ENCODE peak calls at places on chromosome 6, in five cellular contexts. One of them, this sample, is unnamed.

GRCh38 chr6:132664309-132665034 is 5.5 kb upstream of the TAAR1 start:
- DNase-seq in uterus: no peak
- DNase-seq in tibial nerve: no peak
- DNase-seq in retinal pigment epithelial cell: no peak
- DNase-seq in psoas muscle: no peak
- DNase-seq in this sample: no peak

GRCh38 chr6:21609881-21610329 is 16.4 kb downstream of the SOX4 start:
- DNase-seq in tibial nerve: no peak
- DNase-seq in psoas muscle: no peak
- DNase-seq in retinal pigment epithelial cell: no peak
- DNase-seq in uterus: no peak
- DNase-seq in this sample: no peak

GRCh38 chr6:168890306-168890995 is 363.2 kb downstream of the THBS2 start:
- DNase-seq in tibial nerve: no peak
- DNase-seq in psoas muscle: no peak
- DNase-seq in uterus: no peak
- DNase-seq in retinal pigment epithelial cell: no peak
- DNase-seq in this sample: no peak

GRCh38 chr6:156718647-156719394 is 58.4 kb upstream of the ARID1B start:
- DNase-seq in tibial nerve: no peak
- DNase-seq in retinal pigment epithelial cell: peak
- DNase-seq in psoas muscle: peak
- DNase-seq in uterus: peak
- DNase-seq in this sample: no peak

GRCh38 chr6:125232466-125232865 is 69.3 kb downstream of the HDDC2 start:
- DNase-seq in retinal pigment epithelial cell: no peak
- DNase-seq in uterus: no peak
- DNase-seq in psoas muscle: no peak
- DNase-seq in tibial nerve: no peak
- DNase-seq in this sample: no peak

GRCh38 chr6:15368186-15368585 is 122.3 kb downstream of the JARID2 start:
- DNase-seq in uterus: no peak
- DNase-seq in tibial nerve: no peak
- DNase-seq in psoas muscle: no peak
- DNase-seq in retinal pigment epithelial cell: no peak
- DNase-seq in this sample: no peak

GRCh38 chr6:156912431-156912830 is 135.3 kb downstream of the ARID1B start:
- DNase-seq in uterus: no peak
- DNase-seq in tibial nerve: no peak
- DNase-seq in psoas muscle: no peak
- DNase-seq in retinal pigment epithelial cell: no peak
- DNase-seq in this sample: no peak

GRCh38 chr6:119351005-119351394 is 1.4 kb upstream of the MAN1A1 start:
- DNase-seq in retinal pigment epithelial cell: peak
- DNase-seq in tibial nerve: no peak
- DNase-seq in psoas muscle: no peak
- DNase-seq in uterus: no peak
- DNase-seq in this sample: no peak

GRCh38 chr6:136015531-136015930 is 164.0 kb downstream of the PDE7B start:
- DNase-seq in tibial nerve: no peak
- DNase-seq in psoas muscle: no peak
- DNase-seq in retinal pigment epithelial cell: no peak
- DNase-seq in uterus: no peak
- DNase-seq in this sample: no peak

GRCh38 chr6:3309391-3310050 is 50.8 kb downstream of the PSMG4 start:
- DNase-seq in psoas muscle: no peak
- DNase-seq in uterus: no peak
- DNase-seq in retinal pigment epithelial cell: no peak
- DNase-seq in tibial nerve: no peak
- DNase-seq in this sample: no peak

GRCh38 chr6:39188577-39188976 is 40.7 kb downstream of the KCNK5 start:
- DNase-seq in retinal pigment epithelial cell: no peak
- DNase-seq in psoas muscle: no peak
- DNase-seq in uterus: no peak
- DNase-seq in tibial nerve: no peak
- DNase-seq in this sample: no peak

GRCh38 chr6:12718025-12718424 is 1.5 kb downstream of the PHACTR1 start:
- DNase-seq in psoas muscle: no peak
- DNase-seq in retinal pigment epithelial cell: peak
- DNase-seq in uterus: no peak
- DNase-seq in tibial nerve: no peak
- DNase-seq in this sample: no peak

GRCh38 chr6:35300848-35301247 is 3.2 kb downstream of the DEF6 start:
- DNase-seq in uterus: no peak
- DNase-seq in psoas muscle: no peak
- DNase-seq in retinal pigment epithelial cell: no peak
- DNase-seq in tibial nerve: no peak
- DNase-seq in this sample: no peak

GRCh38 chr6:38095054-38095453 is 275.5 kb downstream of the ZFAND3 start:
- DNase-seq in tibial nerve: no peak
- DNase-seq in uterus: no peak
- DNase-seq in retinal pigment epithelial cell: peak
- DNase-seq in psoas muscle: no peak
- DNase-seq in this sample: no peak

GRCh38 chr6:153024401-153025017 is 22.0 kb upstream of the MTRF1L start:
- DNase-seq in uterus: peak
- DNase-seq in psoas muscle: no peak
- DNase-seq in retinal pigment epithelial cell: no peak
- DNase-seq in tibial nerve: no peak
- DNase-seq in this sample: no peak

GRCh38 chr6:118764766-118765165 is 113.4 kb upstream of the CEP85L start:
- DNase-seq in retinal pigment epithelial cell: no peak
- DNase-seq in tibial nerve: no peak
- DNase-seq in uterus: no peak
- DNase-seq in psoas muscle: no peak
- DNase-seq in this sample: no peak

GRCh38 chr6:150025201-150025917 is at the start of gene RAET1L:
- DNase-seq in retinal pigment epithelial cell: no peak
- DNase-seq in psoas muscle: peak
- DNase-seq in uterus: peak
- DNase-seq in tibial nerve: no peak
- DNase-seq in this sample: no peak

GRCh38 chr6:170404697-170405096 is 98.1 kb downstream of the FAM120B start:
- DNase-seq in tibial nerve: no peak
- DNase-seq in psoas muscle: no peak
- DNase-seq in retinal pigment epithelial cell: no peak
- DNase-seq in uterus: no peak
- DNase-seq in this sample: no peak

GRCh38 chr6:112470396-112470795 is 123.3 kb downstream of the RFPL4B start:
- DNase-seq in retinal pigment epithelial cell: no peak
- DNase-seq in psoas muscle: no peak
- DNase-seq in uterus: no peak
- DNase-seq in tibial nerve: no peak
- DNase-seq in this sample: no peak

GRCh38 chr6:132867055-132867454 is 52.7 kb downstream of the RPS12 start:
- DNase-seq in tibial nerve: no peak
- DNase-seq in retinal pigment epithelial cell: peak
- DNase-seq in psoas muscle: no peak
- DNase-seq in uterus: no peak
- DNase-seq in this sample: no peak

GRCh38 chr6:132742495-132742894 is 15.2 kb downstream of the VNN2 start:
- DNase-seq in retinal pigment epithelial cell: no peak
- DNase-seq in uterus: no peak
- DNase-seq in tibial nerve: no peak
- DNase-seq in psoas muscle: no peak
- DNase-seq in this sample: no peak

GRCh38 chr6:107571354-107571753 is 81.4 kb downstream of the SOBP start:
- DNase-seq in tibial nerve: no peak
- DNase-seq in retinal pigment epithelial cell: no peak
- DNase-seq in psoas muscle: no peak
- DNase-seq in uterus: no peak
- DNase-seq in this sample: no peak

GRCh38 chr6:72825265-72825918 is 203.5 kb downstream of the KCNQ5 start:
- DNase-seq in tibial nerve: no peak
- DNase-seq in psoas muscle: no peak
- DNase-seq in uterus: no peak
- DNase-seq in retinal pigment epithelial cell: peak
- DNase-seq in this sample: no peak

GRCh38 chr6:2073476-2073875 is 171.9 kb downstream of the GMDS start:
- DNase-seq in retinal pigment epithelial cell: no peak
- DNase-seq in psoas muscle: no peak
- DNase-seq in tibial nerve: no peak
- DNase-seq in uterus: no peak
- DNase-seq in this sample: no peak

GRCh38 chr6:13624871-13625288 is 9.7 kb downstream of the NOL7 start:
- DNase-seq in tibial nerve: no peak
- DNase-seq in psoas muscle: no peak
- DNase-seq in uterus: no peak
- DNase-seq in retinal pigment epithelial cell: peak
- DNase-seq in this sample: no peak

GRCh38 chr6:144248470-144249301 is 36.4 kb upstream of the UTRN start:
- DNase-seq in uterus: no peak
- DNase-seq in tibial nerve: no peak
- DNase-seq in psoas muscle: no peak
- DNase-seq in retinal pigment epithelial cell: no peak
- DNase-seq in this sample: no peak

GRCh38 chr6:7232351-7232750 is 80.6 kb downstream of the SSR1 start:
- DNase-seq in psoas muscle: no peak
- DNase-seq in tibial nerve: no peak
- DNase-seq in uterus: no peak
- DNase-seq in retinal pigment epithelial cell: no peak
- DNase-seq in this sample: no peak

GRCh38 chr6:123329337-123329736 is 307.4 kb downstream of the TRDN start:
- DNase-seq in tibial nerve: no peak
- DNase-seq in retinal pigment epithelial cell: no peak
- DNase-seq in psoas muscle: no peak
- DNase-seq in uterus: no peak
- DNase-seq in this sample: no peak

GRCh38 chr6:110814488-110815259 is 595 bp downstream of the CDK19 start:
- DNase-seq in retinal pigment epithelial cell: no peak
- DNase-seq in uterus: peak
- DNase-seq in psoas muscle: peak
- DNase-seq in tibial nerve: peak
- DNase-seq in this sample: no peak

GRCh38 chr6:100454571-100455229 is 10.0 kb downstream of the SIM1 start:
- DNase-seq in retinal pigment epithelial cell: no peak
- DNase-seq in uterus: no peak
- DNase-seq in psoas muscle: no peak
- DNase-seq in tibial nerve: no peak
- DNase-seq in this sample: no peak

DNA sequence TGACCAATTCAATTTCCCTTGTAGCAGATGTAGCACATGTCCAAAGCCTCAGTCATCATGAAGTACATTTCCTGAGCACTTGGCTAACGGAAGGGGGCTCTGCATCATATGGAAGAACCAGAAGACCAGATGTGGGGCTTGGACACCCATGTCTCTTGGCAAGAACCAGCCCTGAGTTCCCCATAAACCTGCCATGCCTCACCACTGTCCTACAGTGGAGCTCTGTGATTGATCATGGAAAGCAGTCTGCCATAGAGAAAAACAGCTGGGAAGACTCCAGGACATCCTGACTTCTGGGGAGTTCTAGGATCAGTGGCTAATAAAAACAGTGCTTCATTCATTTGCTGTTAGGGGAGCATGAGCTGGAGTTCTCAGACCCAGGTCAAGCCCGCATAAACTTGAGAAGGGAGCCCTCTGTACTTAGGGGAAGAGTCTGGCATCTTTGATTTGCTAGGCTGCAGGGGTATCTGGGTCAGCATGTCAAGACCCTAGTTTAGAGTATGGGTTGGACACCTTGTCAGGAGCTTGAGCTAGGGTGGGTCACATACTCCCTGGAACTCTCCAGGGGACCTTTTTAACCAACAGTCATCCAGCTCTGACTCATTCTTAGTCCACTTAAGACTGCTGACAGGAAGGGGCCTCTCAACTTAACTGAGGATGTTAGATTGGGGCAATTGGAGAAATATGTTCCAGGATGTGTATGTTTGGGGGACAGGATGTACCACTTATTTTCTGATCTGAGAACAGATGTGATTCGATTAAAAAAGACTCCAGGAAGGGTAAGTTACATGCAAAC is 26.3 kb upstream of the TRAM2 start:
- DNase-seq in retinal pigment epithelial cell: no peak
- DNase-seq in uterus: no peak
- DNase-seq in psoas muscle: no peak
- DNase-seq in tibial nerve: no peak
- DNase-seq in this sample: no peak
- TF ChIP-seq CTCF in retinal pigment epithelial cell: no peak
- TF ChIP-seq CTCF in uterus: no peak
- TF ChIP-seq CTCF in psoas muscle: no peak
- TF ChIP-seq CTCF in tibial nerve: no peak
- TF ChIP-seq CTCF in this sample: no peak

GRCh38 chr6:126643352-126643751 is 303.4 kb downstream of the CENPW start:
- DNase-seq in tibial nerve: no peak
- DNase-seq in uterus: no peak
- DNase-seq in retinal pigment epithelial cell: no peak
- DNase-seq in psoas muscle: peak
- DNase-seq in this sample: no peak

GRCh38 chr6:126640921-126641320 is 301.0 kb downstream of the CENPW start:
- DNase-seq in tibial nerve: no peak
- DNase-seq in uterus: no peak
- DNase-seq in retinal pigment epithelial cell: no peak
- DNase-seq in psoas muscle: no peak
- DNase-seq in this sample: no peak

GRCh38 chr6:126640356-126640755 is 300.4 kb downstream of the CENPW start:
- DNase-seq in tibial nerve: no peak
- DNase-seq in retinal pigment epithelial cell: no peak
- DNase-seq in uterus: no peak
- DNase-seq in psoas muscle: no peak
- DNase-seq in this sample: no peak
- TF ChIP-seq CTCF in tibial nerve: no peak
- TF ChIP-seq CTCF in retinal pigment epithelial cell: no peak
- TF ChIP-seq CTCF in uterus: no peak
- TF ChIP-seq CTCF in psoas muscle: no peak
- TF ChIP-seq CTCF in this sample: no peak

DNA sequence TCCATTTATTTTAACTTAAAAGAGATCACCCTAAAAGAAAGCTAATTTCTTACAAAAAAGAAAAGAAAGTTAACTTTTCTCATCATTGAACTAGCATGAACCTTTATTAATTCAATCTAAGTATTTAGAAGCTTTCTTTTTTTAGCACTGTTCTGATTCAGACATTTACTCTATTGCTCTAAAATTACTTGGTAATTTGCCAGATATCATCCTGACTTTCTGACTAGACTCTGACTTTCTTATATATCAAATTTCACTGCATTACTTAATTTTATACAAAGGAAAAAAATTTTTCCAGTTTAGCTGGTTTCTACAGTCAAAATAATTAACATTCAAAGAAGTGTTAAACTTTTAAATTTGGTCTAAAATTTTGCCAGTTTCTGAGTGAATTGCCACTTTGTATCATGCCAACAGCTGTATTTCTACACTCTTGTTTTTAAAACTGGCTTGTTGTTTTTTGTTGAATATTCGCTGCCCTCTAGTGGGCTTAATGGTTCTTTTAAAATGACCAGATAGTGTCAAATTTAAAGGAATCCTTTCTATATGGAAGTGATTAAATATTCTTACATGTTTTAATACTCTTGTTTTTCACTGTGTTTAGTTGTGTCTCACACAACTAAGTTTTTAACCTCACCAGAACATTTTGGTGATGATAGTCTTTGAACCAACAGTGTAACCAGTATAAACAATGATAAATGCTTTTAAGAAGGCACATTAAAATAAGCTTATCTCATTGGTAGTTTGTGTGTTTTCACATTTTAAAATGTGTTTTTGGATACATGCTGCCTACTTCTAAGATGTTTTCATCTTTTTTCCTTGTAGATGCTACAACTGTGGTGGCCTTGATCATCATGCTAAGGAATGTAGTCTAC is 102.0 kb downstream of the POPDC3 start:
- DNase-seq in psoas muscle: no peak
- DNase-seq in tibial nerve: no peak
- DNase-seq in uterus: no peak
- DNase-seq in retinal pigment epithelial cell: peak
- DNase-seq in this sample: peak
- TF ChIP-seq CTCF in psoas muscle: peak
- TF ChIP-seq CTCF in tibial nerve: peak
- TF ChIP-seq CTCF in uterus: peak
- TF ChIP-seq CTCF in retinal pigment epithelial cell: peak
- TF ChIP-seq CTCF in this sample: peak

GRCh38 chr6:165889636-165890403 is 226.8 kb upstream of the PDE10A start:
- DNase-seq in uterus: no peak
- DNase-seq in tibial nerve: no peak
- DNase-seq in retinal pigment epithelial cell: no peak
- DNase-seq in psoas muscle: no peak
- DNase-seq in this sample: no peak
- TF ChIP-seq CTCF in uterus: peak
- TF ChIP-seq CTCF in tibial nerve: peak
- TF ChIP-seq CTCF in retinal pigment epithelial cell: peak
- TF ChIP-seq CTCF in psoas muscle: peak
- TF ChIP-seq CTCF in this sample: peak

This sample was measured in D721Med.